ENCODE peak calls at places on chromosome 9, in eight cellular contexts. W is AG08395; D is NB4; F is stimulated activated CD8-positive, alpha-beta memory T cell treated with anti-CD3 and anti-CD28 coated beads, Interleukin-4, amount 100 ng/mL, for 48 hours; B is activated CD4-positive, CD25-positive, alpha-beta regulatory T cell treated with anti-CD3 and anti-CD28 coated beads, Interleukin-2, amount 50 U/mL, for 72 hours; P is endothelial cell; V is AG04449; A is NCI-H187. N is an unnamed sample.
A peak's percentile ranks its signal among the peaks of the same experiment; 100 is the strongest.

GRCh38 chr9:107260437-107261081 is 22.5 kb upstream of the RAD23B start:
- DNase-seq in V (no peak), D (peak; percentile 80), B (no peak), A (peak; percentile 2), W (peak; percentile 24), F (no peak), P (no peak), N (no peak)

GRCh38 chr9:5892456-5893133 is 1.9 kb downstream of the MLANA start:
- DNase-seq in W (no peak), B (no peak), D (no peak), P (no peak), V (no peak), A (no peak), F (no peak), N (no peak)

GRCh38 chr9:124122813-124123462 is 111.4 kb downstream of the LHX2 start:
- DNase-seq in A (no peak), V (no peak), W (peak; percentile 55), F (no peak), B (no peak), P (no peak), D (peak; percentile 44), N (no peak)

GRCh38 chr9:99867536-99867935 is 38.9 kb upstream of the STX17 start:
- DNase-seq in F (no peak), V (no peak), A (no peak), D (peak; percentile 30), B (no peak), P (no peak), W (no peak), N (no peak)

GRCh38 chr9:2125909-2126308 is 110.8 kb downstream of the SMARCA2 start:
- DNase-seq in D (peak; percentile 21), A (no peak), V (no peak), P (no peak), F (no peak), B (no peak), W (no peak), N (no peak)

GRCh38 chr9:132673355-132673754 is 3.1 kb downstream of the GTF3C4 start:
- DNase-seq in V (no peak), W (peak; percentile 44), F (no peak), D (peak; percentile 49), B (no peak), P (peak; percentile 17), A (no peak), N (no peak)

GRCh38 chr9:16542290-16542689 is 328.2 kb downstream of the BNC2 start:
- DNase-seq in F (no peak), V (no peak), B (no peak), A (no peak), W (no peak), D (no peak), P (no peak), N (no peak)

GRCh38 chr9:135228345-135228982 is 141.0 kb downstream of the OLFM1 start:
- DNase-seq in A (no peak), F (no peak), V (no peak), P (no peak), B (no peak), W (no peak), D (no peak), N (no peak)

GRCh38 chr9:35558185-35558584 is 46.9 kb upstream of the TESK1 start:
- DNase-seq in B (no peak), F (no peak), P (no peak), V (no peak), A (no peak), W (no peak), D (no peak), N (no peak)

GRCh38 chr9:126295516-126295915 is 31.1 kb upstream of the MVB12B start:
- DNase-seq in D (no peak), F (no peak), P (no peak), B (no peak), A (no peak), W (no peak), V (no peak), N (no peak)

GRCh38 chr9:93668261-93668871 is 92.0 kb downstream of the PHF2 start:
- DNase-seq in B (peak; percentile 19), W (no peak), V (no peak), P (no peak), A (no peak), D (no peak), F (no peak), N (no peak)

GRCh38 chr9:134182554-134183219 is 18.3 kb upstream of the RNU6ATAC start:
- DNase-seq in W (no peak), D (peak; percentile 51), V (no peak), F (no peak), A (no peak), B (no peak), P (no peak), N (no peak)

GRCh38 chr9:91734371-91734981 is 215.6 kb downstream of the ROR2 start:
- DNase-seq in V (no peak), F (peak; percentile 86), D (peak; percentile 49), W (peak; percentile 83), P (peak; percentile 82), B (peak; percentile 73), A (no peak), N (peak; percentile 57)

GRCh38 chr9:111186021-111186420 is 144.0 kb downstream of the OR2K2 start:
- DNase-seq in A (no peak), W (no peak), P (no peak), V (no peak), F (no peak), B (no peak), D (no peak), N (no peak)

GRCh38 chr9:133114451-133114885 is 6.6 kb downstream of the RALGDS start:
- DNase-seq in F (no peak), W (peak; percentile 49), B (no peak), A (no peak), V (no peak), P (no peak), D (no peak), N (peak; percentile 72)

GRCh38 chr9:94612071-94612470 is 18.4 kb upstream of the FBP2 start:
- DNase-seq in D (no peak), F (no peak), V (no peak), P (no peak), B (no peak), A (no peak), W (no peak), N (no peak)

N was measured in amygdala.